ENCODE peak calls at places on chromosomes 7 and 10, in nine cellular contexts. D, O, G, W, L, V, T, B and C are unnamed samples.

GRCh38 chr10:84298077-84298476 is 30.3 kb upstream of the CCSER2 start:
- DNase-seq in B (no peak), G (no peak), L (no peak), V (no peak), D (no peak), W (no peak), T (no peak), O (no peak), C (no peak)

GRCh38 chr7:44062180-44062902 is 3.0 kb downstream of the PGAM2 start:
- DNase-seq in B (no peak), V (no peak), O (no peak), G (no peak), L (no peak), D (no peak), T (no peak), W (no peak), C (no peak)

GRCh38 chr10:87750001-87750651 is 67.9 kb downstream of the ATAD1 start:
- DNase-seq in D (no peak), O (no peak), G (no peak), V (no peak), B (no peak), T (no peak), W (no peak), L (peak), C (no peak)

GRCh38 chr7:130930710-130931109 is 196.7 kb upstream of the KLF14 start:
- DNase-seq in B (no peak), O (no peak), D (no peak), T (no peak), G (no peak), W (no peak), L (no peak), V (no peak), C (no peak)

GRCh38 chr10:45386657-45387056 is 12.6 kb downstream of the ALOX5 start:
- DNase-seq in O (no peak), G (no peak), W (no peak), D (no peak), L (no peak), B (no peak), T (no peak), V (no peak), C (no peak)

GRCh38 chr10:115093286-115093775 is at the start of gene ATRNL1:
- DNase-seq in O (no peak), D (peak), B (peak), W (no peak), L (no peak), G (peak), V (peak), T (peak), C (no peak)

GRCh38 chr10:129612481-129613109 is 145.6 kb downstream of the MGMT start:
- DNase-seq in B (no peak), W (no peak), D (no peak), O (no peak), T (no peak), V (no peak), G (no peak), L (no peak), C (no peak)

GRCh38 chr10:98196985-98197384 is 62.5 kb downstream of the R3HCC1L start:
- DNase-seq in W (no peak), B (no peak), L (no peak), T (no peak), D (no peak), V (no peak), G (no peak), O (no peak), C (no peak)

GRCh38 chr7:50662059-50662689 is 97.0 kb upstream of the DDC start:
- DNase-seq in G (no peak), D (no peak), W (no peak), O (no peak), B (no peak), T (no peak), L (no peak), V (no peak), C (no peak)

GRCh38 chr10:110783509-110784103 is 88.1 kb upstream of the PDCD4 start:
- DNase-seq in V (peak), T (no peak), W (peak), D (no peak), B (no peak), L (no peak), O (peak), G (no peak), C (no peak)

GRCh38 chr7:47543659-47544058 is 38.3 kb downstream of the TNS3 start:
- DNase-seq in V (no peak), D (no peak), O (no peak), L (no peak), W (no peak), G (no peak), B (no peak), T (no peak), C (peak)

GRCh38 chr10:11336703-11337102 is 274.7 kb downstream of the USP6NL start:
- DNase-seq in B (no peak), O (no peak), V (no peak), L (no peak), G (no peak), W (no peak), D (no peak), T (peak), C (no peak)